ENCODE peak calls at places on chromosomes 12 and 14, in five cellular contexts. Y is psoas muscle, L is mammary epithelial cell, B is thoracic aorta, R is pancreas. K is an unnamed sample.
A peak's percentile ranks its signal among the peaks of the same experiment; 100 is the strongest.

GRCh38 chr14:37544407-37544806 is 50.6 kb downstream of the FOXA1 start:
- DNase-seq in Y (no peak), L (peak; percentile 2), B (no peak), R (no peak), K (no peak)

GRCh38 chr12:41936333-41936732 is 208.3 kb downstream of the GXYLT1 start:
- DNase-seq in Y (no peak), L (no peak), B (no peak), R (no peak), K (no peak)

GRCh38 chr14:101705733-101706508 is 55.6 kb upstream of the PPP2R5C start:
- DNase-seq in Y (peak; percentile 67), L (no peak), B (no peak), R (no peak), K (peak; percentile 42)

GRCh38 chr14:65501328-65501727 is 88.8 kb downstream of the FUT8 start:
- DNase-seq in Y (no peak), L (no peak), B (no peak), R (no peak), K (no peak)

GRCh38 chr12:113561381-113561780 is 89.7 kb upstream of the LHX5 start:
- DNase-seq in Y (no peak), L (no peak), B (no peak), R (no peak), K (no peak)

GRCh38 chr14:69376439-69376838 is 21.7 kb downstream of the ERH start:
- DNase-seq in Y (no peak), L (peak; percentile 96), B (no peak), R (no peak), K (no peak)

GRCh38 chr14:72714094-72714493 is 179.8 kb downstream of the DPF3 start:
- DNase-seq in Y (no peak), L (no peak), B (no peak), R (no peak), K (no peak)

GRCh38 chr14:51209457-51209856 is 30.6 kb upstream of the TMX1 start:
- DNase-seq in Y (no peak), L (no peak), B (no peak), R (no peak), K (no peak)

GRCh38 chr14:29390046-29390841 is 537.4 kb downstream of the PRKD1 start:
- DNase-seq in Y (peak; percentile 4), L (no peak), B (no peak), R (no peak), K (no peak)

GRCh38 chr12:120538281-120539156 is 4.4 kb downstream of the RNF10 start:
- DNase-seq in Y (peak; percentile 70), L (peak; percentile 74), B (peak; percentile 33), R (no peak), K (peak; percentile 79)

GRCh38 chr14:64680013-64680674 is 24.1 kb upstream of the PLEKHG3 start:
- DNase-seq in Y (no peak), L (peak; percentile 99), B (no peak), R (no peak), K (no peak)

GRCh38 chr14:58177125-58177524 is 22.8 kb upstream of the ACTR10 start:
- DNase-seq in Y (no peak), L (no peak), B (no peak), R (no peak), K (no peak)

GRCh38 chr14:75539562-75540478 is 17.6 kb downstream of the BATF start:
- DNase-seq in Y (no peak), L (no peak), B (no peak), R (no peak), K (no peak)

GRCh38 chr12:62684586-62685295 is 218.1 kb downstream of the MON2 start:
- DNase-seq in Y (peak; percentile 79), L (no peak), B (no peak), R (no peak), K (peak; percentile 57)

GRCh38 chr12:93229494-93230310 is 148.0 kb upstream of the NUDT4 start:
- DNase-seq in Y (no peak), L (peak; percentile 87), B (no peak), R (no peak), K (no peak)

GRCh38 chr12:100987552-100988277 is 193.1 kb downstream of the ANO4 start:
- DNase-seq in Y (peak; percentile 11), L (peak; percentile 48), B (no peak), R (no peak), K (no peak)

GRCh38 chr14:43105305-43105704 is 1401.8 kb downstream of the FSCB start:
- DNase-seq in Y (no peak), L (no peak), B (no peak), R (no peak), K (no peak)

GRCh38 chr12:40106202-40106533 is 287 bp upstream of the SLC2A13 start:
- DNase-seq in Y (no peak), L (no peak), B (peak; percentile 19), R (no peak), K (no peak)

GRCh38 chr12:89706551-89707348 is 1.9 kb downstream of the ATP2B1 start:
- DNase-seq in Y (peak; percentile 14), L (peak; percentile 62), B (no peak), R (no peak), K (no peak)

GRCh38 chr14:97025722-97026121 is 228.5 kb downstream of the VRK1 start:
- DNase-seq in Y (no peak), L (no peak), B (no peak), R (no peak), K (no peak)

GRCh38 chr12:71438670-71439361 is 782 bp upstream of the LGR5 start:
- DNase-seq in Y (no peak), L (no peak), B (no peak), R (no peak), K (no peak)

GRCh38 chr12:27297576-27297975 is 35.1 kb upstream of the BMAL2 start:
- DNase-seq in Y (no peak), L (no peak), B (no peak), R (no peak), K (no peak)

GRCh38 chr14:38089123-38089522 is 118.6 kb upstream of the SSTR1 start:
- DNase-seq in Y (no peak), L (no peak), B (no peak), R (no peak), K (no peak)

GRCh38 chr14:59221558-59221957 is 33.1 kb downstream of the DAAM1 start:
- DNase-seq in Y (no peak), L (peak; percentile 25), B (no peak), R (no peak), K (no peak)

GRCh38 chr12:103771466-103771865 is 69.6 kb downstream of the NT5DC3 start:
- DNase-seq in Y (peak; percentile 27), L (no peak), B (no peak), R (no peak), K (peak; percentile 34)

GRCh38 chr12:96215933-96216273 is 21.7 kb downstream of the ELK3 start:
- DNase-seq in Y (no peak), L (no peak), B (no peak), R (no peak), K (no peak)

GRCh38 chr12:42960087-42960527 is 370.6 kb upstream of the PRICKLE1 start:
- DNase-seq in Y (no peak), L (peak; percentile 90), B (no peak), R (no peak), K (no peak)

GRCh38 chr12:96371138-96371786 is 29.0 kb downstream of the CDK17 start:
- DNase-seq in Y (no peak), L (no peak), B (no peak), R (no peak), K (no peak)

GRCh38 chr14:106843951-106844483 is 1317.6 kb downstream of the TMEM121 start:
- DNase-seq in Y (no peak), L (peak; percentile 66), B (no peak), R (peak; percentile 61), K (no peak)

GRCh38 chr12:65696227-65696626 is 128.1 kb upstream of the HMGA2 start:
- DNase-seq in Y (no peak), L (peak; percentile 45), B (no peak), R (no peak), K (no peak)

GRCh38 chr12:116480210-116480818 is 78.9 kb upstream of the MAP1LC3B2 start:
- DNase-seq in Y (no peak), L (peak; percentile 77), B (no peak), R (no peak), K (no peak)

GRCh38 chr14:61219673-61220072 is 61.5 kb downstream of the TMEM30B start:
- DNase-seq in Y (no peak), L (peak; percentile 13), B (no peak), R (no peak), K (no peak)

GRCh38 chr12:109291531-109292341 is 17.3 kb downstream of the FOXN4 start:
- DNase-seq in Y (no peak), L (no peak), B (no peak), R (peak; percentile 65), K (no peak)

GRCh38 chr14:67269338-67270060 is 28.3 kb downstream of the PALS1 start:
- DNase-seq in Y (no peak), L (no peak), B (no peak), R (no peak), K (no peak)

GRCh38 chr14:74501135-74501614 is 7.6 kb downstream of the ISCA2 start:
- DNase-seq in Y (peak; percentile 76), L (peak; percentile 66), B (no peak), R (no peak), K (no peak)

GRCh38 chr14:24071836-24072420 is 566 bp downstream of the CPNE6 start:
- DNase-seq in Y (no peak), L (no peak), B (no peak), R (no peak), K (no peak)

GRCh38 chr14:86288336-86288735 is 758.4 kb downstream of the FLRT2 start:
- DNase-seq in Y (no peak), L (no peak), B (no peak), R (no peak), K (no peak)

GRCh38 chr12:12357697-12358476 is 1.0 kb downstream of the BORCS5 start:
- DNase-seq in Y (no peak), L (peak; percentile 35), B (no peak), R (no peak), K (no peak)

GRCh38 chr12:56188786-56189335 is 422 bp downstream of the SMARCC2 start:
- DNase-seq in Y (no peak), L (no peak), B (no peak), R (no peak), K (no peak)

GRCh38 chr12:47376937-47377336 is 297.2 kb upstream of the AMIGO2 start:
- DNase-seq in Y (no peak), L (no peak), B (no peak), R (no peak), K (no peak)

K was measured in gastrocnemius medialis.